ENCODE peak calls at places on chromosomes 11 and 22, in nine cellular contexts. One of them, this sample, is unnamed.

GRCh38 chr11:46352063-46352841 is 5.0 kb downstream of the DGKZ start:
- DNase-seq in cardiac muscle cell: peak; percentile 65
- DNase-seq in IMR-90: no peak
- DNase-seq in glomerular endothelial cell: no peak
- DNase-seq in pancreas: peak; percentile 84
- DNase-seq in D721Med: no peak
- DNase-seq in EL: no peak
- DNase-seq in activated gamma-delta T cell treated with Interleukin-2 at 50 U/mL for 16 hours: peak; percentile 73
- DNase-seq in naive thymus-derived CD8-positive, alpha-beta T cell: peak; percentile 82
- DNase-seq in this sample: peak; percentile 86

GRCh38 chr11:120518356-120518755 is 6.8 kb downstream of the GRIK4 start:
- DNase-seq in EL: no peak
- DNase-seq in glomerular endothelial cell: no peak
- DNase-seq in cardiac muscle cell: no peak
- DNase-seq in pancreas: no peak
- DNase-seq in activated gamma-delta T cell treated with Interleukin-2 at 50 U/mL for 16 hours: no peak
- DNase-seq in naive thymus-derived CD8-positive, alpha-beta T cell: no peak
- DNase-seq in D721Med: no peak
- DNase-seq in IMR-90: no peak
- DNase-seq in this sample: no peak

GRCh38 chr11:20443596-20443995 is 56.1 kb downstream of the PRMT3 start:
- DNase-seq in cardiac muscle cell: peak; percentile 52
- DNase-seq in pancreas: no peak
- DNase-seq in IMR-90: peak; percentile 28
- DNase-seq in activated gamma-delta T cell treated with Interleukin-2 at 50 U/mL for 16 hours: no peak
- DNase-seq in glomerular endothelial cell: peak; percentile 3
- DNase-seq in EL: peak; percentile 9
- DNase-seq in naive thymus-derived CD8-positive, alpha-beta T cell: no peak
- DNase-seq in D721Med: no peak
- DNase-seq in this sample: no peak

GRCh38 chr11:120236169-120237107 is 3.5 kb upstream of the POU2F3 start:
- DNase-seq in activated gamma-delta T cell treated with Interleukin-2 at 50 U/mL for 16 hours: no peak
- DNase-seq in EL: peak; percentile 45
- DNase-seq in cardiac muscle cell: no peak
- DNase-seq in D721Med: no peak
- DNase-seq in IMR-90: peak; percentile 34
- DNase-seq in pancreas: no peak
- DNase-seq in glomerular endothelial cell: no peak
- DNase-seq in naive thymus-derived CD8-positive, alpha-beta T cell: no peak
- DNase-seq in this sample: no peak

GRCh38 chr11:45110562-45110961 is 35.9 kb upstream of the PRDM11 start:
- DNase-seq in activated gamma-delta T cell treated with Interleukin-2 at 50 U/mL for 16 hours: peak; percentile 37
- DNase-seq in naive thymus-derived CD8-positive, alpha-beta T cell: peak; percentile 38
- DNase-seq in EL: peak; percentile 65
- DNase-seq in D721Med: peak; percentile 57
- DNase-seq in cardiac muscle cell: peak; percentile 83
- DNase-seq in glomerular endothelial cell: peak; percentile 37
- DNase-seq in pancreas: no peak
- DNase-seq in IMR-90: peak; percentile 68
- DNase-seq in this sample: peak; percentile 57

GRCh38 chr11:111696556-111696955 is 69.6 kb downstream of the PPP2R1B start:
- DNase-seq in glomerular endothelial cell: no peak
- DNase-seq in activated gamma-delta T cell treated with Interleukin-2 at 50 U/mL for 16 hours: no peak
- DNase-seq in pancreas: no peak
- DNase-seq in EL: peak; percentile 23
- DNase-seq in IMR-90: peak; percentile 80
- DNase-seq in cardiac muscle cell: peak; percentile 24
- DNase-seq in D721Med: no peak
- DNase-seq in naive thymus-derived CD8-positive, alpha-beta T cell: no peak
- DNase-seq in this sample: no peak

GRCh38 chr11:6635082-6635932 is 16.1 kb upstream of the TPP1 start:
- DNase-seq in naive thymus-derived CD8-positive, alpha-beta T cell: no peak
- DNase-seq in EL: peak; percentile 86
- DNase-seq in glomerular endothelial cell: peak; percentile 90
- DNase-seq in IMR-90: peak; percentile 87
- DNase-seq in cardiac muscle cell: peak; percentile 70
- DNase-seq in activated gamma-delta T cell treated with Interleukin-2 at 50 U/mL for 16 hours: no peak
- DNase-seq in pancreas: no peak
- DNase-seq in D721Med: no peak
- DNase-seq in this sample: no peak

GRCh38 chr11:67546852-67547251 is 23.6 kb upstream of the CABP2 start:
- DNase-seq in IMR-90: no peak
- DNase-seq in activated gamma-delta T cell treated with Interleukin-2 at 50 U/mL for 16 hours: no peak
- DNase-seq in naive thymus-derived CD8-positive, alpha-beta T cell: no peak
- DNase-seq in glomerular endothelial cell: no peak
- DNase-seq in D721Med: no peak
- DNase-seq in EL: no peak
- DNase-seq in cardiac muscle cell: no peak
- DNase-seq in pancreas: peak; percentile 53
- DNase-seq in this sample: no peak

GRCh38 chr11:20066783-20067156 is 93.5 kb downstream of the DBX1 start:
- DNase-seq in activated gamma-delta T cell treated with Interleukin-2 at 50 U/mL for 16 hours: no peak
- DNase-seq in D721Med: no peak
- DNase-seq in glomerular endothelial cell: no peak
- DNase-seq in naive thymus-derived CD8-positive, alpha-beta T cell: no peak
- DNase-seq in EL: no peak
- DNase-seq in IMR-90: no peak
- DNase-seq in cardiac muscle cell: no peak
- DNase-seq in pancreas: no peak
- DNase-seq in this sample: no peak

GRCh38 chr11:13247606-13248320 is 29.8 kb upstream of the BMAL1 start:
- DNase-seq in IMR-90: no peak
- DNase-seq in D721Med: no peak
- DNase-seq in naive thymus-derived CD8-positive, alpha-beta T cell: no peak
- DNase-seq in pancreas: no peak
- DNase-seq in EL: no peak
- DNase-seq in activated gamma-delta T cell treated with Interleukin-2 at 50 U/mL for 16 hours: no peak
- DNase-seq in cardiac muscle cell: no peak
- DNase-seq in glomerular endothelial cell: no peak
- DNase-seq in this sample: no peak

GRCh38 chr22:43783777-43784176 is 28.3 kb downstream of the EFCAB6 start:
- DNase-seq in pancreas: no peak
- DNase-seq in EL: no peak
- DNase-seq in D721Med: no peak
- DNase-seq in IMR-90: no peak
- DNase-seq in activated gamma-delta T cell treated with Interleukin-2 at 50 U/mL for 16 hours: no peak
- DNase-seq in cardiac muscle cell: peak; percentile 2
- DNase-seq in naive thymus-derived CD8-positive, alpha-beta T cell: no peak
- DNase-seq in glomerular endothelial cell: no peak
- DNase-seq in this sample: no peak

GRCh38 chr11:1529774-1530173 is 42.3 kb downstream of the DUSP8 start:
- DNase-seq in EL: no peak
- DNase-seq in IMR-90: no peak
- DNase-seq in cardiac muscle cell: no peak
- DNase-seq in naive thymus-derived CD8-positive, alpha-beta T cell: no peak
- DNase-seq in activated gamma-delta T cell treated with Interleukin-2 at 50 U/mL for 16 hours: no peak
- DNase-seq in D721Med: no peak
- DNase-seq in pancreas: no peak
- DNase-seq in glomerular endothelial cell: no peak
- DNase-seq in this sample: no peak

GRCh38 chr22:42863349-42863911 is 6.4 kb upstream of the ARFGAP3 start:
- DNase-seq in cardiac muscle cell: peak; percentile 74
- DNase-seq in naive thymus-derived CD8-positive, alpha-beta T cell: no peak
- DNase-seq in D721Med: no peak
- DNase-seq in glomerular endothelial cell: no peak
- DNase-seq in IMR-90: peak; percentile 88
- DNase-seq in pancreas: no peak
- DNase-seq in EL: peak; percentile 65
- DNase-seq in activated gamma-delta T cell treated with Interleukin-2 at 50 U/mL for 16 hours: no peak
- DNase-seq in this sample: no peak

This sample was measured in ecto neural progenitor cell.